ENCODE peak calls at places on chromosomes 4 and X, in six cellular contexts. H is tibial nerve; N is CD8-positive, alpha-beta T cell; Y is choroid plexus epithelial cell; I is gastrocnemius medialis; K is fibroblast of mammary gland. P is an unnamed sample.

GRCh38 chr4:136078971-136079370 is 1453.3 kb downstream of the PCDH18 start:
- DNase-seq in H (no peak), N (no peak), Y (peak; percentile 77), I (no peak), K (peak; percentile 3), P (no peak)

GRCh38 chr4:26871611-26872010 is 11.0 kb downstream of the STIM2 start:
- DNase-seq in H (no peak), N (no peak), Y (peak; percentile 30), I (no peak), K (no peak), P (no peak)

GRCh38 chr4:139167774-139168444 is 9.1 kb downstream of the ELF2 start:
- DNase-seq in H (peak; percentile 31), N (no peak), Y (peak; percentile 71), I (no peak), K (peak; percentile 80), P (no peak)

GRCh38 chr4:79227896-79228295 is 98.0 kb downstream of the NAA11 start:
- DNase-seq in H (peak; percentile 31), N (no peak), Y (peak; percentile 70), I (peak; percentile 31), K (peak; percentile 8), P (no peak)

GRCh38 chr4:1598206-1598605 is 85.9 kb downstream of the FAM53A start:
- DNase-seq in H (no peak), N (peak; percentile 17), Y (no peak), I (no peak), K (no peak), P (no peak)

GRCh38 chr4:2893772-2894171 is 50.1 kb downstream of the ADD1 start:
- DNase-seq in H (no peak), N (no peak), Y (no peak), I (no peak), K (no peak), P (no peak)

GRCh38 chr4:1378559-1379231 is 27.5 kb downstream of the NKX1-1 start:
- DNase-seq in H (no peak), N (no peak), Y (no peak), I (no peak), K (no peak), P (no peak)

GRCh38 chr4:72312032-72312650 is 256.9 kb downstream of the ADAMTS3 start:
- DNase-seq in H (peak; percentile 72), N (no peak), Y (peak; percentile 98), I (peak; percentile 40), K (peak; percentile 95), P (no peak)

GRCh38 chrX:40104649-40105015 is 6.9 kb upstream of the BCOR start:
- DNase-seq in H (no peak), N (no peak), Y (peak; percentile 56), I (peak; percentile 51), K (peak; percentile 64), P (no peak)

GRCh38 chrX:40103565-40104323 is 6.0 kb upstream of the BCOR start:
- DNase-seq in H (no peak), N (no peak), Y (no peak), I (no peak), K (no peak), P (no peak)

GRCh38 chrX:40106677-40107290 is 9.0 kb upstream of the BCOR start:
- DNase-seq in H (no peak), N (no peak), Y (no peak), I (no peak), K (no peak), P (no peak)

GRCh38 chrX:40105791-40106676 is 8.3 kb upstream of the BCOR start:
- DNase-seq in H (peak; percentile 52), N (peak; percentile 77), Y (peak; percentile 54), I (peak; percentile 61), K (no peak), P (peak; percentile 50)

DNA sequence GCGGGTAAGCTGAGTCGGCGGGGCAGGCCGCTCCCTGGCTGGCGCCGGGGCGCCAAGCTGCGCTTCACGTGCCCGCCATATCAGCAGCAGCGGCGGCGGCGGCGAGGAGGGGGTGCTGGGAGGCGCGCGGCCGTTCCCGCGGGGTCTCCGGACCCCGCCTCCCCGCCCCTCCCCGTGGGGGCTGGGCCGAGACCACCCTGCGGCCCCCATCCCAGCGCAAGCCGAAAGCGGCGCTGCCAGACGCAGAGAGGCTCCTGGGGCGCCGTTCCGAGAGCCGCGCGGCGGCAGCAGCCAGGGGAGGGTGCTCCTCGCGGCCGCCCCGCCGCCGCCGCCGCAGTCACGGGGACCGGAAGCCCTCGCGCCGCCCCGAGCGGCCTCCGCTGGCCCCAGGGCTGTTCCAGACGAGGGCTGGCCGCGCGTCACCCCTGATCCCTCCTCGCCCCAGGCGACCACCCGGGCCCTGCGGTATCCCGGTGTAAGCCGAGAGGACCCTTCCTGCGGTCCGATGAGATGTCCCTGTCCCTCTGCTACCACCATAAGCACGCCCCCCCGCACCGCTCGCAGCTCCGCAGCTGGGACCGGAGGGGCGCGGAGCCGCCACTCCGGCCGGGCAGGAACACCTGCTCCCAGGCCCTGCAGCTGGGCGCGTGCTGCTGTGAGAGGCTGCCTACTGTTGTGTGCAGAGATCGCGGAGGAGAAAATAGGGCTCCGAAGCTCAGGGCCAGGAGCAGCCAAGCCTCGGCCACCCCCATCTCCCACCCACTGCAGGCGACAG is 7.4 kb upstream of the BCOR start:
- DNase-seq in H (no peak), N (no peak), Y (peak; percentile 52), I (peak; percentile 35), K (no peak), P (no peak)
- TF ChIP-seq CTCF in H (no peak), N (no peak), Y (no peak), I (no peak), K (no peak), P (no peak)

DNA sequence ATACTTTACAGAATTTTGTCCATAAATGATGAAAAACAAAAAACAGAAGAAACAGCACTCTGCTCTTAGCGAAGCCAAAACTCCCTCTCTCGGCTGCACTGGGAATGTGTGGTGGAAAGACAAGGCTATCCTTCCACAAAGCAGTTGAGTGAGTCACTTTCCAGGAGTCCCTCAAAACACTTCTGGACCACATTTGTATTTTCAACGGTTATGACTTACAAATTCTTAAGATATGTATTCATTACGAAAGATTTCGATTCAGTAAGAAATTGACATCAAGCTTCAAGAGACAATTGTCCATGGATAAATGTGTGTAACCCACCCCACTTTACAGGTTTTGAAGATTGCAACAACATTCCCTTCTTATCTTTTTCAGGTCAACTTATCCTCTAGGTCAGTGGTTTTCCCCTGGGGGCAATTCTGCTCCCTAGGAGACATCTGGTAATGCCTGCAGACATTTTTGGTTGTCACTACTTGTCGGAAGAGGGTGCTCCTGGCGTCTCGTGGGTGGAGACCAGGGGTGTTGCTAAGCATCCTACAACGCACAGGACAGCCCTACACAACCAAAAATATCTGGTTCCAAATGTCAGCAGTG is 66.7 kb upstream of the MTNR1A start:
- DNase-seq in H (no peak), N (no peak), Y (peak; percentile 93), I (no peak), K (peak; percentile 90), P (no peak)
- TF ChIP-seq CTCF in H (no peak), N (no peak), Y (peak; percentile 83), I (no peak), K (peak; percentile 71), P (no peak)

GRCh38 chr4:7770675-7771050 is 169.0 kb downstream of the AFAP1 start:
- DNase-seq in H (no peak), N (no peak), Y (no peak), I (no peak), K (no peak), P (no peak)
- TF ChIP-seq CTCF in H (no peak), N (no peak), Y (no peak), I (no peak), K (no peak), P (no peak)

DNA sequence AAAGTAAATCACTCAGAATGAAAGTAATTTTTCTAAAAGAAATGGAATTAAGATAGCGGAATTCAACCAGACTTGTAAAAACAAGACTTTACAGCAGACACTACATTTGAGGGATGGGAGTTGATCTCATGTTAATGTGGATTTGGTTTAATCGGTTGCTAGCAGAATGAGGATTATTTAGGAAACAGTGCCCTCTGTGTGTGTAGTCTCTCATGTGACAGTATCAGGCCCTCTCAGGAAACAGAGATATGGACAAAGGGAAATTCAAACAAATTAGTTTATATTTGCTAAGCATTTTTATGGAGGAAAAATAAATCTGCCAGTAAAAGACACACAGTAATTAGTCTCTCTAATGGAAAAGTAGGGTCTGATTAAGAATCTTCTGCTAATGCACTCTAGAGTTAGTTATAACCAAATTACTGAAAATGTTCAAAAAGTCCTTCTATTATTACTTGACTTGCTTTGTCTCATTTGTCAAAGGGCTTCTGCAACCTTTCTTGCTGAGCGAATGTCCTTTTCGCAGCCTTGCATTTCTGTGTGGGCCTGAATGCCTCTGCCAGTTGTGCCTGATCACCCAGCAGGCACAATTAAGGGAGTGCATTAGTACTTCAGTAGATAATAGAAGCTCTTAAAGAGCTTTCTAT is 1282.3 kb upstream of the TENM3 start:
- DNase-seq in H (no peak), N (no peak), Y (no peak), I (no peak), K (peak; percentile 1), P (no peak)
- TF ChIP-seq CTCF in H (no peak), N (no peak), Y (no peak), I (no peak), K (peak; percentile 15), P (no peak)

P was measured in endothelial cell.